ENCODE peak calls at places on chromosomes 2 and 18, in seven cellular contexts. One of them, this sample, is unnamed.
A peak's percentile ranks its signal among the peaks of the same experiment; 100 is the strongest.

GRCh38 chr2:100359576-100359975 is 37.3 kb upstream of the LONRF2 start:
- DNase-seq in smooth muscle cell of the brain vasculature: no peak
- DNase-seq in C1 segment of cervical spinal cord: no peak
- DNase-seq in T-helper 9 cell: no peak
- DNase-seq in HL-60: no peak
- DNase-seq in germinal center: no peak
- DNase-seq in activated CD4-positive, alpha-beta T cell treated with anti-CD3 and anti-CD28 coated beads, Interleukin-2, amount 50 U/mL, for 48 hours: no peak
- DNase-seq in this sample: no peak

GRCh38 chr2:222903234-222904220 is 42.7 kb downstream of the ACSL3 start:
- DNase-seq in smooth muscle cell of the brain vasculature: peak; percentile 28
- DNase-seq in C1 segment of cervical spinal cord: no peak
- DNase-seq in T-helper 9 cell: no peak
- DNase-seq in germinal center: peak; percentile 57
- DNase-seq in activated CD4-positive, alpha-beta T cell treated with anti-CD3 and anti-CD28 coated beads, Interleukin-2, amount 50 U/mL, for 48 hours: peak; percentile 7
- DNase-seq in HL-60: no peak
- DNase-seq in this sample: no peak

GRCh38 chr18:46761054-46761769 is 4.4 kb upstream of the ST8SIA5 start:
- DNase-seq in activated CD4-positive, alpha-beta T cell treated with anti-CD3 and anti-CD28 coated beads, Interleukin-2, amount 50 U/mL, for 48 hours: no peak
- DNase-seq in germinal center: no peak
- DNase-seq in HL-60: no peak
- DNase-seq in C1 segment of cervical spinal cord: no peak
- DNase-seq in smooth muscle cell of the brain vasculature: no peak
- DNase-seq in T-helper 9 cell: no peak
- DNase-seq in this sample: no peak

GRCh38 chr18:3251249-3251962 is 3.8 kb downstream of the MYL12A start:
- DNase-seq in T-helper 9 cell: no peak
- DNase-seq in HL-60: no peak
- DNase-seq in germinal center: no peak
- DNase-seq in C1 segment of cervical spinal cord: no peak
- DNase-seq in smooth muscle cell of the brain vasculature: no peak
- DNase-seq in activated CD4-positive, alpha-beta T cell treated with anti-CD3 and anti-CD28 coated beads, Interleukin-2, amount 50 U/mL, for 48 hours: no peak
- DNase-seq in this sample: no peak

GRCh38 chr18:688322-688721 is 24.1 kb downstream of the ENOSF1 start:
- DNase-seq in HL-60: no peak
- DNase-seq in T-helper 9 cell: no peak
- DNase-seq in activated CD4-positive, alpha-beta T cell treated with anti-CD3 and anti-CD28 coated beads, Interleukin-2, amount 50 U/mL, for 48 hours: no peak
- DNase-seq in smooth muscle cell of the brain vasculature: no peak
- DNase-seq in germinal center: no peak
- DNase-seq in C1 segment of cervical spinal cord: no peak
- DNase-seq in this sample: no peak

GRCh38 chr2:219331560-219332213 is 857 bp downstream of the RESP18 start:
- DNase-seq in HL-60: no peak
- DNase-seq in T-helper 9 cell: no peak
- DNase-seq in smooth muscle cell of the brain vasculature: no peak
- DNase-seq in germinal center: no peak
- DNase-seq in C1 segment of cervical spinal cord: peak; percentile 4
- DNase-seq in activated CD4-positive, alpha-beta T cell treated with anti-CD3 and anti-CD28 coated beads, Interleukin-2, amount 50 U/mL, for 48 hours: peak; percentile 25
- DNase-seq in this sample: no peak

GRCh38 chr2:110886806-110887573 is 154.6 kb downstream of the ACOXL start:
- DNase-seq in smooth muscle cell of the brain vasculature: no peak
- DNase-seq in HL-60: no peak
- DNase-seq in T-helper 9 cell: no peak
- DNase-seq in germinal center: no peak
- DNase-seq in C1 segment of cervical spinal cord: no peak
- DNase-seq in activated CD4-positive, alpha-beta T cell treated with anti-CD3 and anti-CD28 coated beads, Interleukin-2, amount 50 U/mL, for 48 hours: no peak
- DNase-seq in this sample: no peak

GRCh38 chr18:56645415-56646016 is 5.6 kb upstream of the WDR7 start:
- DNase-seq in smooth muscle cell of the brain vasculature: no peak
- DNase-seq in HL-60: no peak
- DNase-seq in C1 segment of cervical spinal cord: no peak
- DNase-seq in germinal center: no peak
- DNase-seq in T-helper 9 cell: no peak
- DNase-seq in activated CD4-positive, alpha-beta T cell treated with anti-CD3 and anti-CD28 coated beads, Interleukin-2, amount 50 U/mL, for 48 hours: no peak
- DNase-seq in this sample: no peak